ENCODE peak calls at places on chromosomes 2 and 18, in ten cellular contexts. V, Y, J, G, O, P, R, E, W and D are unnamed samples.

GRCh38 chr2:145652546-145652945 is 1132.6 kb upstream of the ZEB2 start:
- DNase-seq in W (no peak), R (no peak), O (no peak), E (no peak), J (no peak), Y (no peak), P (no peak), G (no peak), V (no peak), D (no peak)

GRCh38 chr2:31411771-31412170 is 2.8 kb downstream of the XDH start:
- DNase-seq in W (no peak), E (no peak), P (no peak), O (no peak), J (no peak), R (no peak), V (no peak), G (no peak), Y (no peak), D (no peak)

GRCh38 chr2:66440692-66441091 is 5.8 kb downstream of the MEIS1 start:
- DNase-seq in Y (no peak), E (no peak), G (peak; percentile 80), V (no peak), P (no peak), J (no peak), W (no peak), O (no peak), R (no peak), D (no peak)

GRCh38 chr2:44748-45341 is 1.5 kb downstream of the FAM110C start:
- DNase-seq in E (no peak), W (no peak), R (no peak), O (no peak), Y (no peak), P (no peak), V (peak; percentile 64), J (no peak), G (no peak), D (no peak)

GRCh38 chr18:61435064-61435652 is 101.9 kb downstream of the CDH20 start:
- DNase-seq in R (no peak), Y (no peak), E (no peak), G (no peak), O (no peak), W (no peak), J (peak; percentile 52), V (peak; percentile 23), P (no peak), D (no peak)

GRCh38 chr18:69400253-69400975 is at the start of gene DOK6:
- DNase-seq in Y (no peak), G (peak; percentile 64), W (peak; percentile 70), R (peak; percentile 33), J (no peak), P (no peak), V (no peak), E (peak; percentile 6), O (no peak), D (no peak)

GRCh38 chr18:46632401-46633089 is 24.5 kb downstream of the LOXHD1 start:
- DNase-seq in G (no peak), O (no peak), W (no peak), V (no peak), P (peak; percentile 1), R (no peak), J (no peak), E (no peak), Y (no peak), D (no peak)

GRCh38 chr2:158034198-158034831 is 67.4 kb upstream of the UPP2 start:
- DNase-seq in Y (peak; percentile 39), E (no peak), G (no peak), R (peak; percentile 26), W (peak; percentile 42), J (peak; percentile 59), P (peak; percentile 65), V (peak; percentile 61), O (peak; percentile 19), D (no peak)

GRCh38 chr18:73218293-73218692 is 350.5 kb upstream of the NETO1 start:
- DNase-seq in J (no peak), R (no peak), G (no peak), V (no peak), E (no peak), W (no peak), O (no peak), P (no peak), Y (no peak), D (no peak)

GRCh38 chr2:134594399-134594798 is 124.4 kb downstream of the TMEM163 start:
- DNase-seq in P (no peak), R (no peak), V (no peak), J (no peak), E (no peak), O (no peak), Y (no peak), G (no peak), W (no peak), D (no peak)